ENCODE peak calls at places on chromosomes 4 and X, in ten cellular contexts. S is dorsolateral prefrontal cortex; J is germinal center; I is NCI-H524; R is activated CD4-positive, CD25-positive, alpha-beta regulatory T cell; Q is naive B cell; X is ELR; E is left lung; Z is mammary epithelial cell; Y is T-helper 9 cell. M is an unnamed sample.

GRCh38 chrX:2159393-2159792 is 341.4 kb downstream of the DHRSX start:
- DNase-seq in Z (no peak), J (no peak), X (no peak), E (no peak), Y (no peak), R (no peak), Q (no peak), I (no peak), S (no peak), M (no peak)

GRCh38 chr4:169861592-169861991 is 103.8 kb upstream of the HPF1 start:
- DNase-seq in J (no peak), Y (no peak), E (no peak), Q (no peak), Z (no peak), S (no peak), R (no peak), I (no peak), X (no peak), M (no peak)

GRCh38 chr4:59571805-59572430 is 1628.2 kb upstream of the ADGRL3 start:
- DNase-seq in Z (no peak), R (no peak), Y (no peak), J (no peak), I (no peak), S (no peak), X (no peak), Q (no peak), E (no peak), M (no peak)

GRCh38 chr4:168152837-168153500 is 60.6 kb downstream of the ANXA10 start:
- DNase-seq in R (no peak), S (no peak), I (no peak), E (no peak), J (no peak), Q (no peak), X (no peak), Y (no peak), Z (no peak), M (no peak)

GRCh38 chr4:94642561-94642866 is 115.2 kb upstream of the BMPR1B start:
- DNase-seq in Q (no peak), J (no peak), Z (no peak), I (no peak), E (no peak), Y (no peak), S (no peak), X (no peak), R (no peak), M (peak; percentile 10)

GRCh38 chrX:129480889-129481288 is 42.4 kb downstream of the SMARCA1 start:
- DNase-seq in Q (no peak), X (no peak), R (no peak), J (no peak), I (no peak), E (no peak), Y (no peak), S (no peak), Z (no peak), M (no peak)

GRCh38 chr4:168524897-168525296 is 28.0 kb downstream of the PALLD start:
- DNase-seq in Q (no peak), J (no peak), S (no peak), R (no peak), I (no peak), E (no peak), Y (no peak), X (no peak), Z (no peak), M (no peak)

GRCh38 chr4:27635936-27636913 is 775.6 kb downstream of the STIM2 start:
- DNase-seq in J (no peak), I (no peak), R (no peak), X (no peak), S (no peak), E (no peak), Z (no peak), Q (no peak), Y (no peak), M (no peak)

GRCh38 chr4:148284526-148285193 is 157.6 kb downstream of the NR3C2 start:
- DNase-seq in J (no peak), I (no peak), E (no peak), Z (no peak), Q (no peak), Y (no peak), X (peak; percentile 8), S (no peak), R (no peak), M (no peak)

M was measured in EL.